ENCODE peak calls at places on chromosomes 11 and 22, in six cellular contexts. M is neural crest cell; X is NCI-H1092; T is NCI-H1105 treated with DMSO at 0.1 percent for 48 hours; C is activated CD4-positive, CD25-positive, alpha-beta regulatory T cell; D is Daoy. J is an unnamed sample.
A peak's percentile ranks its signal among the peaks of the same experiment; 100 is the strongest.

GRCh38 chr22:47928626-47929025 is 1166.2 kb downstream of the TBC1D22A start:
- DNase-seq in M (no peak), X (no peak), T (no peak), C (no peak), D (no peak), J (no peak)

GRCh38 chr11:119728226-119728626 is 774 bp downstream of the NECTIN1 start:
- DNase-seq in M (no peak), X (no peak), T (peak; percentile 47), C (no peak), D (no peak), J (no peak)

GRCh38 chr22:42848941-42849340 is 8.1 kb downstream of the ARFGAP3 start:
- DNase-seq in M (no peak), X (no peak), T (no peak), C (no peak), D (no peak), J (no peak)

GRCh38 chr11:65586676-65587075 is 8.9 kb downstream of the KCNK7 start:
- DNase-seq in M (no peak), X (no peak), T (no peak), C (no peak), D (peak; percentile 3), J (no peak)

GRCh38 chr22:30806391-30806861 is 111.8 kb downstream of the OSBP2 start:
- DNase-seq in M (no peak), X (no peak), T (no peak), C (no peak), D (peak; percentile 80), J (no peak)

GRCh38 chr11:14542384-14542783 is 22.2 kb upstream of the PSMA1 start:
- DNase-seq in M (no peak), X (peak; percentile 34), T (peak; percentile 99), C (no peak), D (no peak), J (no peak)

GRCh38 chr22:17171016-17171312 is 11.9 kb upstream of the HDHD5 start:
- DNase-seq in M (no peak), X (no peak), T (no peak), C (no peak), D (no peak), J (no peak)

GRCh38 chr22:38412435-38413084 is 42.4 kb downstream of the KCNJ4 start:
- DNase-seq in M (no peak), X (no peak), T (no peak), C (peak; percentile 28), D (no peak), J (no peak)

GRCh38 chr11:62842171-62842717 is 2.9 kb upstream of the WDR74 start:
- DNase-seq in M (no peak), X (no peak), T (no peak), C (peak; percentile 14), D (peak; percentile 38), J (peak; percentile 35)

GRCh38 chr22:47835726-47836125 is 1073.3 kb downstream of the TBC1D22A start:
- DNase-seq in M (no peak), X (no peak), T (no peak), C (no peak), D (peak; percentile 91), J (no peak)

J was measured in posterior cingulate gyrus.